ENCODE peak calls at places on chromosomes 6 and 20, in ten cellular contexts. A is activated T-cell treated with anti-CD3 and anti-CD28 coated beads, Interleukin-2, amount 50 U/mL, for 72 hours; P is Caki2; X is lung microvascular endothelial cell; V is T-helper 1 cell; Q is AG09319; J is hypothalamus; E is posterior cingulate gyrus; I is GM12891; F is EH. L is an unnamed sample.

GRCh38 chr6:47252636-47253035 is 57.1 kb downstream of the TNFRSF21 start:
- DNase-seq in J (no peak), V (no peak), P (no peak), A (no peak), X (no peak), E (no peak), Q (no peak), F (no peak), I (no peak), L (no peak)

GRCh38 chr6:5208039-5208438 is 52.7 kb downstream of the LYRM4 start:
- DNase-seq in A (no peak), Q (no peak), I (no peak), F (peak), E (no peak), J (no peak), V (no peak), X (no peak), P (no peak), L (no peak)

GRCh38 chr6:16481680-16482079 is 243.3 kb downstream of the GMPR start:
- DNase-seq in J (no peak), X (no peak), I (no peak), F (no peak), P (no peak), V (peak), Q (no peak), E (no peak), A (peak), L (no peak)

GRCh38 chr6:55826941-55827340 is 48.4 kb downstream of the BMP5 start:
- DNase-seq in E (no peak), F (no peak), I (no peak), Q (no peak), A (no peak), P (peak), X (no peak), V (no peak), J (no peak), L (no peak)

GRCh38 chr6:163338671-163339405 is 75.7 kb upstream of the QKI start:
- DNase-seq in Q (no peak), F (peak), I (no peak), X (peak), E (peak), A (no peak), V (no peak), P (no peak), J (peak), L (no peak)

GRCh38 chr20:44571367-44571766 is 11.0 kb upstream of the PKIG start:
- DNase-seq in Q (no peak), P (no peak), F (peak), X (no peak), A (no peak), I (no peak), E (no peak), V (no peak), J (no peak), L (no peak)

GRCh38 chr20:51650685-51651134 is 108.2 kb upstream of the NFATC2 start:
- DNase-seq in E (no peak), A (no peak), P (peak), I (no peak), V (no peak), X (peak), F (peak), J (no peak), Q (no peak), L (no peak)

GRCh38 chr6:127366281-127367022 is 23.0 kb upstream of the ECHDC1 start:
- DNase-seq in F (peak), J (no peak), P (peak), I (no peak), E (no peak), Q (peak), V (no peak), X (no peak), A (no peak), L (no peak)

GRCh38 chr6:149929422-149929821 is 6.5 kb upstream of the RAET1G start:
- DNase-seq in J (no peak), Q (no peak), E (no peak), P (no peak), F (no peak), V (no peak), X (peak), A (no peak), I (no peak), L (no peak)

GRCh38 chr6:165515963-165516624 is 146.9 kb downstream of the PDE10A start:
- DNase-seq in X (no peak), A (no peak), Q (no peak), J (no peak), P (no peak), I (no peak), E (no peak), V (no peak), F (no peak), L (no peak)